ENCODE peak calls at places on chromosomes 3 and 15, in ten cellular contexts. Q is HuH-7, N is T-helper 17 cell, X is endothelial cell of umbilical vein, W is T-helper 9 cell, K is upper lobe of right lung, G is NCI-H748 treated with DMSO at 0.1 percent for 48 hours, M is astrocyte of the spinal cord, O is ELF-1, B is germinal center. R is an unnamed sample.

GRCh38 chr3:116259984-116260383 is 185.3 kb downstream of the LSAMP start:
- DNase-seq in Q (no peak), N (no peak), X (no peak), W (no peak), K (no peak), G (no peak), M (no peak), O (no peak), B (no peak), R (peak; percentile 3)

GRCh38 chr3:53140575-53141467 is 10.6 kb upstream of the RFT1 start:
- DNase-seq in Q (no peak), N (no peak), X (no peak), W (no peak), K (peak; percentile 27), G (no peak), M (peak; percentile 37), O (no peak), B (no peak), R (peak; percentile 7)

GRCh38 chr3:66789584-66790237 is 208.4 kb upstream of the KBTBD8 start:
- DNase-seq in Q (no peak), N (no peak), X (no peak), W (no peak), K (no peak), G (no peak), M (no peak), O (peak; percentile 55), B (no peak), R (no peak)

GRCh38 chr3:142981901-142982773 is 18.7 kb upstream of the PAQR9 start:
- DNase-seq in Q (no peak), N (no peak), X (no peak), W (no peak), K (no peak), G (no peak), M (no peak), O (no peak), B (no peak), R (no peak)

GRCh38 chr3:55002416-55002930 is 74.6 kb upstream of the LRTM1 start:
- DNase-seq in Q (no peak), N (no peak), X (no peak), W (no peak), K (no peak), G (no peak), M (no peak), O (peak; percentile 76), B (no peak), R (no peak)

GRCh38 chr3:37243811-37244748 is 69.7 kb upstream of the LRRFIP2 start:
- DNase-seq in Q (peak; percentile 61), N (no peak), X (peak; percentile 76), W (peak; percentile 8), K (peak; percentile 92), G (no peak), M (peak; percentile 73), O (peak; percentile 94), B (peak; percentile 36), R (peak; percentile 72)

GRCh38 chr3:24640330-24640877 is 145.8 kb upstream of the THRB start:
- DNase-seq in Q (peak; percentile 65), N (no peak), X (peak; percentile 63), W (no peak), K (no peak), G (peak; percentile 18), M (peak; percentile 18), O (no peak), B (no peak), R (peak; percentile 14)

GRCh38 chr3:127590282-127590592 is 296 bp downstream of the TPRA1 start:
- DNase-seq in Q (no peak), N (no peak), X (no peak), W (peak; percentile 20), K (no peak), G (no peak), M (no peak), O (no peak), B (peak; percentile 55), R (peak; percentile 84)

GRCh38 chr3:95333826-95334225 is 1271.0 kb downstream of the NSUN3 start:
- DNase-seq in Q (no peak), N (no peak), X (no peak), W (no peak), K (no peak), G (no peak), M (peak; percentile 1), O (peak; percentile 52), B (no peak), R (no peak)

GRCh38 chr15:69729167-69729748 is 276.6 kb downstream of the RPLP1 start:
- DNase-seq in Q (peak; percentile 44), N (peak; percentile 74), X (peak; percentile 39), W (peak; percentile 78), K (no peak), G (no peak), M (no peak), O (peak; percentile 57), B (peak; percentile 53), R (peak; percentile 70)